ENCODE peak calls at places on chromosomes 11 and 22, in eight cellular contexts. K, E, Q, H, T, R, Y and B are unnamed samples.

GRCh38 chr11:120523196-120523595 is 11.6 kb downstream of the GRIK4 start:
- DNase-seq in Y (no peak), R (peak; percentile 68), Q (no peak), H (no peak), K (no peak), T (no peak), E (peak; percentile 30), B (no peak)

GRCh38 chr11:114426280-114426679 is 13.0 kb upstream of the REXO2 start:
- DNase-seq in T (no peak), R (no peak), Y (no peak), H (no peak), E (no peak), Q (no peak), K (no peak), B (no peak)

GRCh38 chr11:15101072-15101701 is 13.5 kb upstream of the INSC start:
- DNase-seq in T (peak; percentile 65), E (peak; percentile 73), K (peak; percentile 83), H (no peak), R (peak; percentile 88), Y (peak; percentile 78), Q (peak; percentile 86), B (peak; percentile 79)

GRCh38 chr11:9047986-9048522 is 43.3 kb downstream of the SCUBE2 start:
- DNase-seq in E (no peak), K (no peak), Y (peak; percentile 92), T (no peak), R (no peak), Q (peak; percentile 35), H (no peak), B (peak; percentile 68)

GRCh38 chr11:115613986-115614625 is 109.9 kb upstream of the CADM1 start:
- DNase-seq in Y (peak; percentile 11), Q (peak; percentile 6), E (no peak), R (no peak), T (no peak), H (peak; percentile 69), K (no peak), B (peak; percentile 6)

GRCh38 chr11:66815646-66816045 is 27.6 kb upstream of the RCE1 start:
- DNase-seq in Y (no peak), K (no peak), Q (no peak), R (no peak), H (peak; percentile 29), T (no peak), E (no peak), B (peak; percentile 6)

GRCh38 chr11:35488117-35488516 is 37.3 kb downstream of the PAMR1 start:
- DNase-seq in R (no peak), T (no peak), H (no peak), E (no peak), Q (peak; percentile 61), Y (peak; percentile 18), K (no peak), B (peak; percentile 26)

GRCh38 chr22:50190182-50190951 is 4.7 kb downstream of the TRABD start:
- DNase-seq in E (peak; percentile 48), R (peak; percentile 92), K (peak; percentile 82), Q (peak; percentile 67), Y (peak; percentile 83), H (peak; percentile 38), T (peak; percentile 90), B (peak; percentile 52)

GRCh38 chr11:72010529-72011233 is 12.0 kb downstream of the IL18BP start:
- DNase-seq in K (no peak), T (no peak), R (no peak), Q (no peak), E (no peak), Y (no peak), H (no peak), B (no peak)

GRCh38 chr11:30412509-30412908 is 89.6 kb downstream of the ARL14EP start:
- DNase-seq in T (no peak), E (no peak), R (no peak), Y (no peak), H (no peak), K (no peak), Q (no peak), B (no peak)
- TF ChIP-seq CTCF in T (no peak), E (no peak), R (no peak), Y (no peak), H (no peak), K (no peak), Q (no peak), B (no peak)

DNA sequence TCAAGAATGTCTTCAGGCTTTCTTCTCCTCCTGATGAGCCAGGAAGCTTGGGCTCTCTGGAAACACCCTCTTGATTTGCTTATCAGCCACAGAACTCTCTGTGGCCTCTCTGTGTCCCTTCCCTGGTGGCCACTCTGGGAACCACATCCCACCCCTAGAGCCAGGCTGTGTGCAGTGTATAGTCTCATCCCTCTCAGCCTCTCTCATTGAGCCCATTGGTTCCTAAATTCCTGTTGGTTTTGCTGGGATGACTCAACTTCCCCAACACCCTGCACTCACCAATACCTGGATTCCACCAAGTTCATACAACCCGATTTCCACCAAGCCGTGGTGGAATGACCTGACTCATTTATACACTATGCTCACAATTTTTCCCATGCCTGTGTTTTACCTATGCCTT is 5.2 kb downstream of the IRAG1 start:
- DNase-seq in E (no peak), K (no peak), R (peak; percentile 72), T (no peak), Y (no peak), H (peak; percentile 89), Q (no peak), B (no peak)
- TF ChIP-seq CTCF in E (peak; percentile 28), K (peak; percentile 60), R (peak; percentile 71), T (peak; percentile 13), Y (peak; percentile 37), H (peak; percentile 55), Q (peak; percentile 43), B (peak; percentile 33)

GRCh38 chr22:45291931-45292290 is 7.2 kb downstream of the UPK3A start:
- DNase-seq in H (no peak), Q (no peak), T (no peak), Y (no peak), R (no peak), K (no peak), E (no peak), B (no peak)
- TF ChIP-seq CTCF in H (no peak), Q (no peak), T (no peak), Y (no peak), R (no peak), K (no peak), E (no peak), B (no peak)

GRCh38 chr22:28716686-28717085 is 24.9 kb downstream of the CHEK2 start:
- DNase-seq in T (no peak), Y (peak; percentile 45), H (no peak), Q (peak; percentile 88), R (no peak), E (no peak), K (no peak), B (peak; percentile 16)
- TF ChIP-seq CTCF in T (no peak), Y (no peak), H (no peak), Q (no peak), R (no peak), E (no peak), K (no peak), B (no peak)

GRCh38 chr11:61390161-61390560 is 2.2 kb upstream of the TMEM216 start:
- DNase-seq in H (no peak), R (no peak), Q (no peak), E (no peak), Y (peak; percentile 77), K (no peak), T (no peak), B (no peak)

GRCh38 chr11:61380914-61381313 is 11.5 kb upstream of the TMEM216 start:
- DNase-seq in T (no peak), H (no peak), Q (no peak), R (no peak), E (no peak), Y (no peak), K (no peak), B (no peak)

GRCh38 chr11:61378713-61379313 is 13.6 kb upstream of the TMEM216 start:
- DNase-seq in T (no peak), Y (peak; percentile 98), K (no peak), Q (peak; percentile 98), H (peak; percentile 89), R (no peak), E (no peak), B (peak; percentile 98)

GRCh38 chr11:61384271-61385242 is 7.8 kb upstream of the TMEM216 start:
- DNase-seq in Q (peak; percentile 69), H (no peak), Y (peak; percentile 54), K (peak; percentile 53), E (no peak), T (no peak), R (peak; percentile 64), B (peak; percentile 62)
- TF ChIP-seq CTCF in Q (peak; percentile 73), H (peak; percentile 66), Y (peak; percentile 64), K (peak; percentile 68), E (no peak), T (no peak), R (peak; percentile 62), B (peak; percentile 67)

DNA sequence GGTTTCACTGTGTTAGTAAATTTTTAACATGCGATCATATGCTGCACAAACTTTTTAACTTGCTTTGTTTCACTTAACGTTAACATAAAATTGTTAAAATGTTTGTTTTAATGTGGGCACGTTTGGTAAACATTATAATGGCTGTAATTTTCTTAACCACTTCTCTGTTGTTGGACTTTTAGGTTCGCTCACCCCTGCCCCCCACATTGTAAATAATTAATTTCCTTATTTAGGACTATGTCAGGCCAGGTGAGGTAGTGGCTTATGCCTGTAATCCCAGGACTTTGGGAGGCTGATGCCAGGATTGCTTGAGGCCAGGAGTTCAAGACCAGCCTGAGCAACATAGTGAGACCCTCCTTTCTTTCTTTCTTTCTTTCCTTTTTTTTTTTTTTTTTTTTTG is 6.7 kb upstream of the DIXDC1 start:
- DNase-seq in Q (no peak), T (no peak), K (no peak), E (no peak), R (peak; percentile 13), H (no peak), Y (no peak), B (no peak)
- TF ChIP-seq CTCF in Q (no peak), T (no peak), K (no peak), E (no peak), R (no peak), H (no peak), Y (no peak), B (no peak)

GRCh38 chr11:10058356-10058755 is 235.7 kb downstream of the SBF2 start:
- DNase-seq in R (no peak), T (no peak), H (no peak), Y (no peak), E (no peak), Q (peak; percentile 32), K (no peak), B (no peak)
- TF ChIP-seq CTCF in R (no peak), T (no peak), H (no peak), Y (no peak), E (no peak), Q (no peak), K (no peak), B (no peak)